ENCODE peak calls at places on chromosome 20, in nine cellular contexts. One of them, this sample, is unnamed.

GRCh38 chr20:50582591-50583234 is 72.5 kb downstream of the PTPN1 start:
- DNase-seq in T-helper 17 cell: no peak
- DNase-seq in stimulated activated CD4-positive, alpha-beta T cell treated with anti-CD3 and anti-CD28 coated beads, Interleukin-15, amount 100 ng/mL, for 24 hours: no peak
- DNase-seq in stimulated activated CD8-positive, alpha-beta memory T cell treated with anti-CD3 and anti-CD28 coated beads, Interleukin-15, amount 100 ng/mL, for 24 hours: no peak
- DNase-seq in endodermal cell: no peak
- DNase-seq in HL-60: no peak
- DNase-seq in tibial artery: no peak
- DNase-seq in iris pigment epithelial cell: no peak
- DNase-seq in activated CD4-positive, CD25-positive, alpha-beta regulatory T cell treated with anti-CD3 and anti-CD28 coated beads, Interleukin-2, amount 50 U/mL, for 16 hours: no peak
- DNase-seq in this sample: no peak

GRCh38 chr20:61519488-61519887 is 267.4 kb downstream of the CDH4 start:
- DNase-seq in T-helper 17 cell: no peak
- DNase-seq in stimulated activated CD4-positive, alpha-beta T cell treated with anti-CD3 and anti-CD28 coated beads, Interleukin-15, amount 100 ng/mL, for 24 hours: no peak
- DNase-seq in stimulated activated CD8-positive, alpha-beta memory T cell treated with anti-CD3 and anti-CD28 coated beads, Interleukin-15, amount 100 ng/mL, for 24 hours: no peak
- DNase-seq in endodermal cell: no peak
- DNase-seq in HL-60: no peak
- DNase-seq in tibial artery: no peak
- DNase-seq in iris pigment epithelial cell: no peak
- DNase-seq in activated CD4-positive, CD25-positive, alpha-beta regulatory T cell treated with anti-CD3 and anti-CD28 coated beads, Interleukin-2, amount 50 U/mL, for 16 hours: no peak
- DNase-seq in this sample: no peak

GRCh38 chr20:62623488-62624324 is 18.6 kb upstream of the SLCO4A1 start:
- DNase-seq in T-helper 17 cell: peak
- DNase-seq in stimulated activated CD4-positive, alpha-beta T cell treated with anti-CD3 and anti-CD28 coated beads, Interleukin-15, amount 100 ng/mL, for 24 hours: peak
- DNase-seq in stimulated activated CD8-positive, alpha-beta memory T cell treated with anti-CD3 and anti-CD28 coated beads, Interleukin-15, amount 100 ng/mL, for 24 hours: peak
- DNase-seq in endodermal cell: peak
- DNase-seq in HL-60: peak
- DNase-seq in tibial artery: peak
- DNase-seq in iris pigment epithelial cell: peak
- DNase-seq in activated CD4-positive, CD25-positive, alpha-beta regulatory T cell treated with anti-CD3 and anti-CD28 coated beads, Interleukin-2, amount 50 U/mL, for 16 hours: peak
- DNase-seq in this sample: peak

GRCh38 chr20:39643292-39643691 is 681.1 kb downstream of the DHX35 start:
- DNase-seq in T-helper 17 cell: no peak
- DNase-seq in stimulated activated CD4-positive, alpha-beta T cell treated with anti-CD3 and anti-CD28 coated beads, Interleukin-15, amount 100 ng/mL, for 24 hours: no peak
- DNase-seq in stimulated activated CD8-positive, alpha-beta memory T cell treated with anti-CD3 and anti-CD28 coated beads, Interleukin-15, amount 100 ng/mL, for 24 hours: no peak
- DNase-seq in endodermal cell: no peak
- DNase-seq in HL-60: no peak
- DNase-seq in tibial artery: no peak
- DNase-seq in iris pigment epithelial cell: no peak
- DNase-seq in activated CD4-positive, CD25-positive, alpha-beta regulatory T cell treated with anti-CD3 and anti-CD28 coated beads, Interleukin-2, amount 50 U/mL, for 16 hours: no peak
- DNase-seq in this sample: no peak

GRCh38 chr20:59604770-59605665 is 678 bp downstream of the PHACTR3 start:
- DNase-seq in T-helper 17 cell: no peak
- DNase-seq in stimulated activated CD4-positive, alpha-beta T cell treated with anti-CD3 and anti-CD28 coated beads, Interleukin-15, amount 100 ng/mL, for 24 hours: no peak
- DNase-seq in stimulated activated CD8-positive, alpha-beta memory T cell treated with anti-CD3 and anti-CD28 coated beads, Interleukin-15, amount 100 ng/mL, for 24 hours: no peak
- DNase-seq in endodermal cell: peak
- DNase-seq in HL-60: no peak
- DNase-seq in tibial artery: no peak
- DNase-seq in iris pigment epithelial cell: no peak
- DNase-seq in activated CD4-positive, CD25-positive, alpha-beta regulatory T cell treated with anti-CD3 and anti-CD28 coated beads, Interleukin-2, amount 50 U/mL, for 16 hours: no peak
- DNase-seq in this sample: no peak

GRCh38 chr20:59672576-59672975 is 68.2 kb downstream of the PHACTR3 start:
- DNase-seq in T-helper 17 cell: no peak
- DNase-seq in stimulated activated CD4-positive, alpha-beta T cell treated with anti-CD3 and anti-CD28 coated beads, Interleukin-15, amount 100 ng/mL, for 24 hours: no peak
- DNase-seq in stimulated activated CD8-positive, alpha-beta memory T cell treated with anti-CD3 and anti-CD28 coated beads, Interleukin-15, amount 100 ng/mL, for 24 hours: no peak
- DNase-seq in endodermal cell: no peak
- DNase-seq in HL-60: no peak
- DNase-seq in tibial artery: no peak
- DNase-seq in iris pigment epithelial cell: no peak
- DNase-seq in activated CD4-positive, CD25-positive, alpha-beta regulatory T cell treated with anti-CD3 and anti-CD28 coated beads, Interleukin-2, amount 50 U/mL, for 16 hours: no peak
- DNase-seq in this sample: no peak

GRCh38 chr20:25220021-25220730 is 24.7 kb downstream of the ENTPD6 start:
- DNase-seq in T-helper 17 cell: no peak
- DNase-seq in stimulated activated CD4-positive, alpha-beta T cell treated with anti-CD3 and anti-CD28 coated beads, Interleukin-15, amount 100 ng/mL, for 24 hours: peak
- DNase-seq in stimulated activated CD8-positive, alpha-beta memory T cell treated with anti-CD3 and anti-CD28 coated beads, Interleukin-15, amount 100 ng/mL, for 24 hours: no peak
- DNase-seq in endodermal cell: no peak
- DNase-seq in HL-60: no peak
- DNase-seq in tibial artery: peak
- DNase-seq in iris pigment epithelial cell: peak
- DNase-seq in activated CD4-positive, CD25-positive, alpha-beta regulatory T cell treated with anti-CD3 and anti-CD28 coated beads, Interleukin-2, amount 50 U/mL, for 16 hours: no peak
- DNase-seq in this sample: no peak

GRCh38 chr20:59214619-59215547 is 51.3 kb downstream of the ZNF831 start:
- DNase-seq in T-helper 17 cell: no peak
- DNase-seq in stimulated activated CD4-positive, alpha-beta T cell treated with anti-CD3 and anti-CD28 coated beads, Interleukin-15, amount 100 ng/mL, for 24 hours: no peak
- DNase-seq in stimulated activated CD8-positive, alpha-beta memory T cell treated with anti-CD3 and anti-CD28 coated beads, Interleukin-15, amount 100 ng/mL, for 24 hours: no peak
- DNase-seq in endodermal cell: no peak
- DNase-seq in HL-60: no peak
- DNase-seq in tibial artery: no peak
- DNase-seq in iris pigment epithelial cell: no peak
- DNase-seq in activated CD4-positive, CD25-positive, alpha-beta regulatory T cell treated with anti-CD3 and anti-CD28 coated beads, Interleukin-2, amount 50 U/mL, for 16 hours: no peak
- DNase-seq in this sample: no peak

GRCh38 chr20:16942702-16943101 is 194.5 kb downstream of the OTOR start:
- DNase-seq in T-helper 17 cell: no peak
- DNase-seq in stimulated activated CD4-positive, alpha-beta T cell treated with anti-CD3 and anti-CD28 coated beads, Interleukin-15, amount 100 ng/mL, for 24 hours: no peak
- DNase-seq in stimulated activated CD8-positive, alpha-beta memory T cell treated with anti-CD3 and anti-CD28 coated beads, Interleukin-15, amount 100 ng/mL, for 24 hours: no peak
- DNase-seq in endodermal cell: no peak
- DNase-seq in HL-60: no peak
- DNase-seq in tibial artery: no peak
- DNase-seq in iris pigment epithelial cell: peak
- DNase-seq in activated CD4-positive, CD25-positive, alpha-beta regulatory T cell treated with anti-CD3 and anti-CD28 coated beads, Interleukin-2, amount 50 U/mL, for 16 hours: no peak
- DNase-seq in this sample: no peak

GRCh38 chr20:47925603-47926002 is 140.3 kb upstream of the SULF2 start:
- DNase-seq in T-helper 17 cell: no peak
- DNase-seq in stimulated activated CD4-positive, alpha-beta T cell treated with anti-CD3 and anti-CD28 coated beads, Interleukin-15, amount 100 ng/mL, for 24 hours: no peak
- DNase-seq in stimulated activated CD8-positive, alpha-beta memory T cell treated with anti-CD3 and anti-CD28 coated beads, Interleukin-15, amount 100 ng/mL, for 24 hours: no peak
- DNase-seq in endodermal cell: no peak
- DNase-seq in HL-60: no peak
- DNase-seq in tibial artery: no peak
- DNase-seq in iris pigment epithelial cell: no peak
- DNase-seq in activated CD4-positive, CD25-positive, alpha-beta regulatory T cell treated with anti-CD3 and anti-CD28 coated beads, Interleukin-2, amount 50 U/mL, for 16 hours: no peak
- DNase-seq in this sample: no peak

GRCh38 chr20:13741879-13742278 is 42.8 kb downstream of the ESF1 start:
- DNase-seq in T-helper 17 cell: no peak
- DNase-seq in stimulated activated CD4-positive, alpha-beta T cell treated with anti-CD3 and anti-CD28 coated beads, Interleukin-15, amount 100 ng/mL, for 24 hours: no peak
- DNase-seq in stimulated activated CD8-positive, alpha-beta memory T cell treated with anti-CD3 and anti-CD28 coated beads, Interleukin-15, amount 100 ng/mL, for 24 hours: no peak
- DNase-seq in endodermal cell: no peak
- DNase-seq in HL-60: no peak
- DNase-seq in tibial artery: no peak
- DNase-seq in iris pigment epithelial cell: no peak
- DNase-seq in activated CD4-positive, CD25-positive, alpha-beta regulatory T cell treated with anti-CD3 and anti-CD28 coated beads, Interleukin-2, amount 50 U/mL, for 16 hours: no peak
- DNase-seq in this sample: no peak

GRCh38 chr20:21767739-21768223 is 62.3 kb downstream of the PAX1 start:
- DNase-seq in T-helper 17 cell: no peak
- DNase-seq in stimulated activated CD4-positive, alpha-beta T cell treated with anti-CD3 and anti-CD28 coated beads, Interleukin-15, amount 100 ng/mL, for 24 hours: peak
- DNase-seq in stimulated activated CD8-positive, alpha-beta memory T cell treated with anti-CD3 and anti-CD28 coated beads, Interleukin-15, amount 100 ng/mL, for 24 hours: no peak
- DNase-seq in endodermal cell: peak
- DNase-seq in HL-60: no peak
- DNase-seq in tibial artery: no peak
- DNase-seq in iris pigment epithelial cell: no peak
- DNase-seq in activated CD4-positive, CD25-positive, alpha-beta regulatory T cell treated with anti-CD3 and anti-CD28 coated beads, Interleukin-2, amount 50 U/mL, for 16 hours: no peak
- DNase-seq in this sample: peak

GRCh38 chr20:19522080-19522801 is 235.8 kb upstream of the RIN2 start:
- DNase-seq in T-helper 17 cell: no peak
- DNase-seq in stimulated activated CD4-positive, alpha-beta T cell treated with anti-CD3 and anti-CD28 coated beads, Interleukin-15, amount 100 ng/mL, for 24 hours: peak
- DNase-seq in stimulated activated CD8-positive, alpha-beta memory T cell treated with anti-CD3 and anti-CD28 coated beads, Interleukin-15, amount 100 ng/mL, for 24 hours: no peak
- DNase-seq in endodermal cell: no peak
- DNase-seq in HL-60: no peak
- DNase-seq in tibial artery: no peak
- DNase-seq in iris pigment epithelial cell: no peak
- DNase-seq in activated CD4-positive, CD25-positive, alpha-beta regulatory T cell treated with anti-CD3 and anti-CD28 coated beads, Interleukin-2, amount 50 U/mL, for 16 hours: no peak
- DNase-seq in this sample: no peak

GRCh38 chr20:44683263-44684046 is 31.7 kb upstream of the CCN5 start:
- DNase-seq in T-helper 17 cell: peak
- DNase-seq in stimulated activated CD4-positive, alpha-beta T cell treated with anti-CD3 and anti-CD28 coated beads, Interleukin-15, amount 100 ng/mL, for 24 hours: peak
- DNase-seq in stimulated activated CD8-positive, alpha-beta memory T cell treated with anti-CD3 and anti-CD28 coated beads, Interleukin-15, amount 100 ng/mL, for 24 hours: peak
- DNase-seq in endodermal cell: peak
- DNase-seq in HL-60: peak
- DNase-seq in tibial artery: no peak
- DNase-seq in iris pigment epithelial cell: peak
- DNase-seq in activated CD4-positive, CD25-positive, alpha-beta regulatory T cell treated with anti-CD3 and anti-CD28 coated beads, Interleukin-2, amount 50 U/mL, for 16 hours: peak
- DNase-seq in this sample: no peak

GRCh38 chr20:59149678-59150504 is 13.7 kb upstream of the ZNF831 start:
- DNase-seq in T-helper 17 cell: peak
- DNase-seq in stimulated activated CD4-positive, alpha-beta T cell treated with anti-CD3 and anti-CD28 coated beads, Interleukin-15, amount 100 ng/mL, for 24 hours: peak
- DNase-seq in stimulated activated CD8-positive, alpha-beta memory T cell treated with anti-CD3 and anti-CD28 coated beads, Interleukin-15, amount 100 ng/mL, for 24 hours: no peak
- DNase-seq in endodermal cell: no peak
- DNase-seq in HL-60: no peak
- DNase-seq in tibial artery: no peak
- DNase-seq in iris pigment epithelial cell: no peak
- DNase-seq in activated CD4-positive, CD25-positive, alpha-beta regulatory T cell treated with anti-CD3 and anti-CD28 coated beads, Interleukin-2, amount 50 U/mL, for 16 hours: peak
- DNase-seq in this sample: no peak

GRCh38 chr20:38221041-38221589 is 39.4 kb downstream of the KIAA1755 start:
- DNase-seq in T-helper 17 cell: peak
- DNase-seq in stimulated activated CD4-positive, alpha-beta T cell treated with anti-CD3 and anti-CD28 coated beads, Interleukin-15, amount 100 ng/mL, for 24 hours: peak
- DNase-seq in stimulated activated CD8-positive, alpha-beta memory T cell treated with anti-CD3 and anti-CD28 coated beads, Interleukin-15, amount 100 ng/mL, for 24 hours: peak
- DNase-seq in endodermal cell: peak
- DNase-seq in HL-60: no peak
- DNase-seq in tibial artery: peak
- DNase-seq in iris pigment epithelial cell: peak
- DNase-seq in activated CD4-positive, CD25-positive, alpha-beta regulatory T cell treated with anti-CD3 and anti-CD28 coated beads, Interleukin-2, amount 50 U/mL, for 16 hours: peak
- DNase-seq in this sample: peak

GRCh38 chr20:47956261-47956995 is 171.1 kb upstream of the SULF2 start:
- DNase-seq in T-helper 17 cell: no peak
- DNase-seq in stimulated activated CD4-positive, alpha-beta T cell treated with anti-CD3 and anti-CD28 coated beads, Interleukin-15, amount 100 ng/mL, for 24 hours: no peak
- DNase-seq in stimulated activated CD8-positive, alpha-beta memory T cell treated with anti-CD3 and anti-CD28 coated beads, Interleukin-15, amount 100 ng/mL, for 24 hours: no peak
- DNase-seq in endodermal cell: no peak
- DNase-seq in HL-60: no peak
- DNase-seq in tibial artery: no peak
- DNase-seq in iris pigment epithelial cell: peak
- DNase-seq in activated CD4-positive, CD25-positive, alpha-beta regulatory T cell treated with anti-CD3 and anti-CD28 coated beads, Interleukin-2, amount 50 U/mL, for 16 hours: no peak
- DNase-seq in this sample: no peak

GRCh38 chr20:61230166-61230565 is 21.9 kb upstream of the CDH4 start:
- DNase-seq in T-helper 17 cell: no peak
- DNase-seq in stimulated activated CD4-positive, alpha-beta T cell treated with anti-CD3 and anti-CD28 coated beads, Interleukin-15, amount 100 ng/mL, for 24 hours: no peak
- DNase-seq in stimulated activated CD8-positive, alpha-beta memory T cell treated with anti-CD3 and anti-CD28 coated beads, Interleukin-15, amount 100 ng/mL, for 24 hours: no peak
- DNase-seq in endodermal cell: peak
- DNase-seq in HL-60: no peak
- DNase-seq in tibial artery: no peak
- DNase-seq in iris pigment epithelial cell: no peak
- DNase-seq in activated CD4-positive, CD25-positive, alpha-beta regulatory T cell treated with anti-CD3 and anti-CD28 coated beads, Interleukin-2, amount 50 U/mL, for 16 hours: no peak
- DNase-seq in this sample: no peak

GRCh38 chr20:34781250-34781649 is 44.2 kb downstream of the NCOA6 start:
- DNase-seq in T-helper 17 cell: no peak
- DNase-seq in stimulated activated CD4-positive, alpha-beta T cell treated with anti-CD3 and anti-CD28 coated beads, Interleukin-15, amount 100 ng/mL, for 24 hours: no peak
- DNase-seq in stimulated activated CD8-positive, alpha-beta memory T cell treated with anti-CD3 and anti-CD28 coated beads, Interleukin-15, amount 100 ng/mL, for 24 hours: no peak
- DNase-seq in endodermal cell: no peak
- DNase-seq in HL-60: no peak
- DNase-seq in tibial artery: no peak
- DNase-seq in iris pigment epithelial cell: no peak
- DNase-seq in activated CD4-positive, CD25-positive, alpha-beta regulatory T cell treated with anti-CD3 and anti-CD28 coated beads, Interleukin-2, amount 50 U/mL, for 16 hours: no peak
- DNase-seq in this sample: no peak

GRCh38 chr20:59051666-59052065 is 9.1 kb upstream of the PRELID3B start:
- DNase-seq in T-helper 17 cell: no peak
- DNase-seq in stimulated activated CD4-positive, alpha-beta T cell treated with anti-CD3 and anti-CD28 coated beads, Interleukin-15, amount 100 ng/mL, for 24 hours: no peak
- DNase-seq in stimulated activated CD8-positive, alpha-beta memory T cell treated with anti-CD3 and anti-CD28 coated beads, Interleukin-15, amount 100 ng/mL, for 24 hours: no peak
- DNase-seq in endodermal cell: no peak
- DNase-seq in HL-60: no peak
- DNase-seq in tibial artery: no peak
- DNase-seq in iris pigment epithelial cell: no peak
- DNase-seq in activated CD4-positive, CD25-positive, alpha-beta regulatory T cell treated with anti-CD3 and anti-CD28 coated beads, Interleukin-2, amount 50 U/mL, for 16 hours: no peak
- DNase-seq in this sample: no peak

GRCh38 chr20:19739351-19739750 is 18.7 kb upstream of the RIN2 start:
- DNase-seq in T-helper 17 cell: no peak
- DNase-seq in stimulated activated CD4-positive, alpha-beta T cell treated with anti-CD3 and anti-CD28 coated beads, Interleukin-15, amount 100 ng/mL, for 24 hours: no peak
- DNase-seq in stimulated activated CD8-positive, alpha-beta memory T cell treated with anti-CD3 and anti-CD28 coated beads, Interleukin-15, amount 100 ng/mL, for 24 hours: no peak
- DNase-seq in endodermal cell: no peak
- DNase-seq in HL-60: no peak
- DNase-seq in tibial artery: no peak
- DNase-seq in iris pigment epithelial cell: no peak
- DNase-seq in activated CD4-positive, CD25-positive, alpha-beta regulatory T cell treated with anti-CD3 and anti-CD28 coated beads, Interleukin-2, amount 50 U/mL, for 16 hours: no peak
- DNase-seq in this sample: no peak

GRCh38 chr20:309306-309840 is 12.0 kb downstream of the ZCCHC3 start:
- DNase-seq in T-helper 17 cell: no peak
- DNase-seq in stimulated activated CD4-positive, alpha-beta T cell treated with anti-CD3 and anti-CD28 coated beads, Interleukin-15, amount 100 ng/mL, for 24 hours: no peak
- DNase-seq in stimulated activated CD8-positive, alpha-beta memory T cell treated with anti-CD3 and anti-CD28 coated beads, Interleukin-15, amount 100 ng/mL, for 24 hours: no peak
- DNase-seq in endodermal cell: no peak
- DNase-seq in HL-60: no peak
- DNase-seq in tibial artery: no peak
- DNase-seq in iris pigment epithelial cell: no peak
- DNase-seq in activated CD4-positive, CD25-positive, alpha-beta regulatory T cell treated with anti-CD3 and anti-CD28 coated beads, Interleukin-2, amount 50 U/mL, for 16 hours: no peak
- DNase-seq in this sample: no peak

GRCh38 chr20:43925786-43926185 is 11.1 kb downstream of the TOX2 start:
- DNase-seq in T-helper 17 cell: no peak
- DNase-seq in stimulated activated CD4-positive, alpha-beta T cell treated with anti-CD3 and anti-CD28 coated beads, Interleukin-15, amount 100 ng/mL, for 24 hours: peak
- DNase-seq in stimulated activated CD8-positive, alpha-beta memory T cell treated with anti-CD3 and anti-CD28 coated beads, Interleukin-15, amount 100 ng/mL, for 24 hours: no peak
- DNase-seq in endodermal cell: no peak
- DNase-seq in HL-60: no peak
- DNase-seq in tibial artery: peak
- DNase-seq in iris pigment epithelial cell: peak
- DNase-seq in activated CD4-positive, CD25-positive, alpha-beta regulatory T cell treated with anti-CD3 and anti-CD28 coated beads, Interleukin-2, amount 50 U/mL, for 16 hours: no peak
- DNase-seq in this sample: no peak

GRCh38 chr20:14441201-14441600 is 103.8 kb upstream of the FLRT3 start:
- DNase-seq in T-helper 17 cell: no peak
- DNase-seq in stimulated activated CD4-positive, alpha-beta T cell treated with anti-CD3 and anti-CD28 coated beads, Interleukin-15, amount 100 ng/mL, for 24 hours: no peak
- DNase-seq in stimulated activated CD8-positive, alpha-beta memory T cell treated with anti-CD3 and anti-CD28 coated beads, Interleukin-15, amount 100 ng/mL, for 24 hours: no peak
- DNase-seq in endodermal cell: no peak
- DNase-seq in HL-60: peak
- DNase-seq in tibial artery: no peak
- DNase-seq in iris pigment epithelial cell: peak
- DNase-seq in activated CD4-positive, CD25-positive, alpha-beta regulatory T cell treated with anti-CD3 and anti-CD28 coated beads, Interleukin-2, amount 50 U/mL, for 16 hours: no peak
- DNase-seq in this sample: no peak